ENCODE peak calls at places on chromosomes 3 and 15, in four cellular contexts. X is effector memory CD4-positive, alpha-beta T cell; S is GM23338; D is lung. I is an unnamed sample.

GRCh38 chr15:43922021-43922420 is 95.2 kb downstream of the WDR76 start:
- DNase-seq in D (no peak), S (no peak), X (no peak), I (no peak)

GRCh38 chr15:57227181-57227580 is 149.1 kb upstream of the CGNL1 start:
- DNase-seq in D (no peak), S (no peak), X (no peak), I (no peak)

GRCh38 chr3:185420762-185421161 is 57.8 kb downstream of the MAP3K13 start:
- DNase-seq in S (no peak), D (peak; percentile 53), X (no peak), I (no peak)

GRCh38 chr3:99851955-99852354 is 34.3 kb downstream of the CMSS1 start:
- DNase-seq in X (no peak), D (no peak), S (no peak), I (no peak)

GRCh38 chr15:70806992-70807712 is 43.8 kb upstream of the UACA start:
- DNase-seq in S (no peak), X (no peak), D (no peak), I (peak; percentile 13)

GRCh38 chr3:105809204-105809893 is 59.5 kb downstream of the CBLB start:
- DNase-seq in X (no peak), D (no peak), S (no peak), I (no peak)

GRCh38 chr15:89406756-89407650 is 72.4 kb upstream of the POLG start:
- DNase-seq in X (no peak), D (no peak), S (peak; percentile 85), I (peak; percentile 90)

GRCh38 chr3:102536479-102536878 is 101.7 kb downstream of the ZPLD1 start:
- DNase-seq in X (no peak), D (no peak), S (peak; percentile 64), I (no peak)

GRCh38 chr3:171704002-171704401 is 106.3 kb downstream of the PLD1 start:
- DNase-seq in D (peak; percentile 32), X (no peak), S (peak; percentile 74), I (peak; percentile 78)

GRCh38 chr3:13051066-13051465 is 22.2 kb downstream of the IQSEC1 start:
- DNase-seq in D (no peak), S (peak; percentile 53), X (no peak), I (peak; percentile 89)

GRCh38 chr15:82393671-82394070 is 35.9 kb upstream of the GOLGA6L9 start:
- DNase-seq in D (no peak), X (no peak), S (no peak), I (no peak)

GRCh38 chr15:68578175-68578959 is 426 bp upstream of the CORO2B start:
- DNase-seq in X (no peak), S (peak; percentile 71), D (peak; percentile 45), I (peak; percentile 84)

GRCh38 chr3:72105306-72105705 is 320.4 kb upstream of the PROK2 start:
- DNase-seq in D (no peak), X (no peak), S (no peak), I (no peak)

GRCh38 chr3:194080913-194081800 is 54.8 kb upstream of the HES1 start:
- DNase-seq in X (no peak), D (no peak), S (no peak), I (no peak)

GRCh38 chr3:184345678-184346144 is 8.3 kb downstream of the FAM131A start:
- DNase-seq in S (peak; percentile 94), X (no peak), D (peak; percentile 77), I (peak; percentile 94)

GRCh38 chr3:134449277-134449676 is 36.5 kb downstream of the ANAPC13 start:
- DNase-seq in S (peak; percentile 82), X (no peak), D (no peak), I (peak; percentile 85)

GRCh38 chr3:133970916-133971315 is 58.8 kb downstream of the SLCO2A1 start:
- DNase-seq in X (no peak), S (no peak), D (no peak), I (no peak)

GRCh38 chr15:60760646-60761504 is 281.9 kb upstream of the ICE2 start:
- DNase-seq in S (no peak), X (no peak), D (no peak), I (no peak)

GRCh38 chr3:116740293-116740692 is 30.7 kb downstream of the TUSC7 start:
- DNase-seq in S (no peak), X (no peak), D (no peak), I (no peak)

GRCh38 chr3:181025204-181025603 is 35.7 kb upstream of the DNAJC19 start:
- DNase-seq in S (no peak), D (no peak), X (no peak), I (no peak)

GRCh38 chr3:187706966-187707365 is 4.6 kb upstream of the RTP2 start:
- DNase-seq in X (no peak), D (no peak), S (no peak), I (no peak)

GRCh38 chr15:28106294-28107110 is 7.4 kb upstream of the OCA2 start:
- DNase-seq in S (peak; percentile 34), X (no peak), D (no peak), I (peak; percentile 65)

GRCh38 chr15:100879461-100880138 is at the start of gene ALDH1A3:
- DNase-seq in S (peak; percentile 56), X (no peak), D (no peak), I (peak; percentile 81)

GRCh38 chr3:13598926-13599886 is 50.3 kb downstream of the FBLN2 start:
- DNase-seq in D (no peak), X (no peak), S (peak; percentile 44), I (peak; percentile 83)

GRCh38 chr3:56126632-56127031 is 341.6 kb downstream of the ERC2 start:
- DNase-seq in S (no peak), D (no peak), X (no peak), I (no peak)

GRCh38 chr15:92140802-92141201 is 252.9 kb upstream of the ST8SIA2 start:
- DNase-seq in X (no peak), S (no peak), D (no peak), I (no peak)

GRCh38 chr3:139318431-139318816 is 25.4 kb upstream of the MRPS22 start:
- DNase-seq in D (no peak), S (no peak), X (no peak), I (no peak)

GRCh38 chr3:15279671-15280402 is 52.5 kb downstream of the SH3BP5 start:
- DNase-seq in D (no peak), S (no peak), X (no peak), I (peak; percentile 56)

GRCh38 chr15:99606646-99607045 is 40.9 kb downstream of the MEF2A start:
- DNase-seq in X (no peak), D (no peak), S (no peak), I (no peak)

GRCh38 chr3:43770426-43771103 is 79.8 kb downstream of the ABHD5 start:
- DNase-seq in D (peak; percentile 78), S (no peak), X (peak; percentile 31), I (no peak)

GRCh38 chr3:126147932-126148683 is 32.3 kb downstream of the ALDH1L1 start:
- DNase-seq in D (no peak), S (no peak), X (no peak), I (peak; percentile 17)

GRCh38 chr3:155202626-155203025 is 90.9 kb downstream of the STRIT1 start:
- DNase-seq in D (no peak), X (no peak), S (no peak), I (no peak)

GRCh38 chr15:81548350-81549116 is 174.5 kb upstream of the TMC3 start:
- DNase-seq in D (no peak), S (no peak), X (no peak), I (no peak)

GRCh38 chr3:188090626-188091309 is 63.2 kb upstream of the LPP start:
- DNase-seq in X (no peak), S (no peak), D (no peak), I (no peak)

GRCh38 chr3:42440924-42441323 is 30.5 kb upstream of the LYZL4 start:
- DNase-seq in D (no peak), X (no peak), S (peak; percentile 50), I (peak; percentile 77)

DNA sequence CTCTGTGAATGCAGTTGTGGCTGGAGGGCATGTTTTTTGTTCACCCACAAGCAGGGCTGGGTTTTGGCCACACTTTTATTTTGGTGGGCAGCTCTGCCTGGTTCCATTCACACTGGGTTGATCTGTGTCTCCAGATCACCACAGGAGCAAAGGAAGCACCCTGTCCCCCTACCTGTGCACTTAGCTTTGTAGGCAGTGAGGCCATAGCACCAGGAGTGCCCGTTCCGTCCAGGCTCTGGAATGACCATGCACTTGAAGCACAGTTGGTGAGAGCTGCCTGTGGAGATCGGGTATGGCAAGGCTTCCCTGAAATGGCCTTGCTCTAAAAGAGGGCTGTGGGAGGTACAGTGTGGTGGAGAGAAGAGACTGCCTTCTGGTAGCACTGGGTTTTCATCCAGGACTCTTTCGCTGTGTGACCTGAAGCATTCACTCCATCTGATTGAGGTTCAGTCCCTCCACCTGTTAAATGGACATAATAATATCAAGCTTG is 31.7 kb downstream of the MINAR1 start:
- DNase-seq in X (no peak), S (no peak), D (no peak), I (no peak)
- H3K36me3 ChIP-seq in X (no peaks in the 10 kb centered on the region), S (no peaks in the 10 kb centered on the region), D (no peaks in the 10 kb centered on the region), I (no peaks in the 10 kb centered on the region)

DNA sequence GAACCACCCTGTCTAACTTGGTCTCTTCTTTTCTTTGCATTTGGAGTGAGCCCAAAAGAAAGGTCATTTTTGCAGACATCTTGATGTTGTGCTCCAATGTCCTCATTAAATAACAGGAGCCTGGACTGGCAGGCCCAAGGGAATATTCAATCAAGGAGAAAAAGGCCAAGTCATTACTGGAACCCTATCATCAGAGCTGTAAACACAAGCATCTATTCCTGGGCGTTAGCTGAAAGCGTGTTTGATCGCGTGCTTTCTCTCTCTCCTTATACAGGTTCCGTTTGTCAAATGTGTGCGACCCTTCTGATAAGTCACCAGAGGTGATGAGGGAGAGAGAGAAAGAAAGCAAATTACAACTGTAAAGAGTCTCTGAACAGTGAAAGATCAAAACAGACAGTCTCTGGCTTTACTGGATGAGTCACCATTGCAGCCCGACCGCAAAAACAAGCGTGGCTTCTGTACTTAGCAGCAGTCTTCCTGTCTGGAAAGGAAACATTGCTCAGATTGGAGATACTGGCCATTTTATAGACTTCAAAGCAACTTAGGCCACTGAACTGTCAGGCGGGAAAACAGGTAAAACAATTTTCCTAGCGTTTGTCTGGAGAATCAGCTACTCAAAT is 39.5 kb upstream of the TPRG1 start:
- DNase-seq in S (no peak), D (peak; percentile 35), X (peak; percentile 74), I (no peak)
- H3K27ac ChIP-seq in S (no peak overlapping the region), D (peak overlapping the region; percentile 3), X (peak overlapping the region; percentile 72), I (no peak overlapping the region)

DNA sequence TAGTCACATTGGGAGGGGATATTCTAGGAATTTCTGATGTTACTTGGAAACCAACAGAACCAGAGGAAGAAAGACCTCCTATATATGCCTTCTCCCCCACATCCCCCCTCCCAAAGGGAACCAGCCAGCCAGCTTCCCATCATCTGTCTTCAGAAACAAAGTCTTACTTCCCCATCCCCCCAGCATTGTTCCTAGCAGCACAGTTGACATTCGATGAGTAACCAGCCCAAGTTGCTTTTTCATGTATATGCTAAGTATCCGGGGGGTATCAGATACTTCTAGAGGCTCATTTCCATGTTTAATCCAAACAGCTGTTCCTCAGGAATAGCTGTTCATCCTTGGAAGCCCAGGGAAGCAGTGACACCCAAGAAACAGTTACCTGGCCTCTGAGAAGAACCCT is 16.0 kb downstream of the RMDN3 start:
- DNase-seq in D (no peak), X (no peak), S (peak; percentile 80), I (peak; percentile 64)
- H3K36me3 ChIP-seq in D (peaks cover 33% of the 10 kb centered on the region), X (peaks cover 54% of the 10 kb centered on the region), S (peaks cover 30% of the 10 kb centered on the region), I (peaks cover 83% of the 10 kb centered on the region)

DNA sequence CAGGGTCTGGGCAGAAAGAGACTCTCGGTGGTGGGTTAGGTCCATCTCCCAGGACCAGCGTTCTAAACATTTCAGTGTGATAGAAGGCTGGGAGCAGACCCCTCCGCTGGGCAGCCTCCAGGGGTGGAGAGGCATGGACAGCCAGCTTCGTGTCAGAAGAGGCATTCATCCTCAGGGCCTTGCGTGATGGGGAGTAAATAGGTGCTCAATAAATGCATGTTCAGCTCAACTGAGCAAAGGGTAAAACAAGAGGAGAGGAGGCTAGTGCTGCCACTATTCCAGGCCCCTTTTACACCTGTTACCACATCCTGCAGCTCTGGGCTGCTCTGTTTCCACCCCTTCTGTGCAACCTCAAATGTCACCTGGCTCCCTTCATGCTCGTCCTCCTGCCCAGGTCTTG is 49.0 kb downstream of the SEMA5B start:
- DNase-seq in S (no peak), X (no peak), D (no peak), I (no peak)
- H3K27ac ChIP-seq in S (no peak overlapping the region), X (no peak overlapping the region), D (peak overlapping the region; percentile 80), I (peak overlapping the region; percentile 85)